ENCODE peak calls at places on chromosomes 13 and 19, in six cellular contexts. Z, E, R, H, J and O are unnamed samples.

GRCh38 chr13:113670541-113670940 is 3.5 kb downstream of the GRK1 start:
- DNase-seq in Z (no peak), E (no peak), R (no peak), H (no peak), J (no peak), O (no peak)

GRCh38 chr13:105572401-105572800 is 963.1 kb downstream of the EFNB2 start:
- DNase-seq in Z (no peak), E (no peak), R (no peak), H (no peak), J (peak; percentile 48), O (peak; percentile 17)

GRCh38 chr19:46533085-46534081 is 37.7 kb upstream of the PNMA8B start:
- DNase-seq in Z (no peak), E (no peak), R (no peak), H (no peak), J (no peak), O (no peak)

GRCh38 chr19:50646074-50646807 is 3.0 kb upstream of the C19orf81 start:
- DNase-seq in Z (no peak), E (no peak), R (peak; percentile 54), H (no peak), J (no peak), O (no peak)

GRCh38 chr19:58538257-58539168 is 5.4 kb upstream of the TRIM28 start:
- DNase-seq in Z (no peak), E (peak; percentile 71), R (no peak), H (peak; percentile 94), J (peak; percentile 40), O (no peak)

GRCh38 chr19:48473161-48473966 is 4.2 kb downstream of the CYTH2 start:
- DNase-seq in Z (no peak), E (no peak), R (no peak), H (no peak), J (peak; percentile 72), O (no peak)

GRCh38 chr19:51702103-51702753 is 9.1 kb downstream of the SPACA6 start:
- DNase-seq in Z (peak; percentile 47), E (no peak), R (peak; percentile 24), H (peak; percentile 92), J (peak; percentile 90), O (peak; percentile 46)

GRCh38 chr19:33905937-33906577 is 109.4 kb downstream of the KCTD15 start:
- DNase-seq in Z (no peak), E (peak; percentile 63), R (no peak), H (peak; percentile 87), J (peak; percentile 65), O (no peak)

GRCh38 chr13:22801402-22802003 is 379.3 kb upstream of the SGCG start:
- DNase-seq in Z (no peak), E (no peak), R (peak; percentile 5), H (no peak), J (peak; percentile 23), O (peak; percentile 1)

GRCh38 chr19:38394488-38394887 is 6.0 kb downstream of the SPRED3 start:
- DNase-seq in Z (peak; percentile 82), E (no peak), R (no peak), H (peak; percentile 98), J (peak; percentile 61), O (no peak)

GRCh38 chr19:33396701-33397535 is 23.4 kb downstream of the CEBPG start:
- DNase-seq in Z (no peak), E (peak; percentile 15), R (no peak), H (no peak), J (no peak), O (no peak)

GRCh38 chr19:47779524-47780214 is 1.2 kb downstream of the SELENOW start:
- DNase-seq in Z (no peak), E (no peak), R (no peak), H (no peak), J (peak; percentile 31), O (peak; percentile 37)

GRCh38 chr13:75961911-75962310 is 325.8 kb downstream of the LMO7 start:
- DNase-seq in Z (no peak), E (no peak), R (no peak), H (no peak), J (no peak), O (no peak)

GRCh38 chr19:39131255-39131755 is 5.7 kb downstream of the PAK4 start:
- DNase-seq in Z (no peak), E (no peak), R (peak; percentile 35), H (no peak), J (no peak), O (no peak)

GRCh38 chr19:38307076-38307475 is 3.0 kb downstream of the C19orf33 start:
- DNase-seq in Z (no peak), E (no peak), R (no peak), H (no peak), J (no peak), O (no peak)

GRCh38 chr13:99432637-99433542 is 68.4 kb upstream of the TM9SF2 start:
- DNase-seq in Z (peak; percentile 54), E (peak; percentile 49), R (peak; percentile 73), H (peak; percentile 81), J (peak; percentile 82), O (peak; percentile 91)

GRCh38 chr13:78589206-78589605 is 14.1 kb downstream of the POU4F1 start:
- DNase-seq in Z (no peak), E (peak; percentile 79), R (peak; percentile 9), H (peak; percentile 71), J (peak; percentile 64), O (no peak)

GRCh38 chr19:16027528-16027927 is 48.8 kb upstream of the TPM4 start:
- DNase-seq in Z (no peak), E (no peak), R (no peak), H (no peak), J (no peak), O (no peak)

GRCh38 chr19:18701250-18701608 is 17.7 kb downstream of the CRTC1 start:
- DNase-seq in Z (no peak), E (no peak), R (no peak), H (no peak), J (no peak), O (no peak)

GRCh38 chr13:112997188-112998135 is 28.4 kb downstream of the MCF2L start:
- DNase-seq in Z (no peak), E (no peak), R (no peak), H (no peak), J (no peak), O (no peak)

GRCh38 chr13:82758056-82758455 is 1124.2 kb downstream of the SLITRK1 start:
- DNase-seq in Z (peak; percentile 77), E (no peak), R (peak; percentile 17), H (peak; percentile 81), J (peak; percentile 52), O (no peak)

GRCh38 chr13:46170687-46171086 is 11.3 kb downstream of the LCP1 start:
- DNase-seq in Z (no peak), E (peak; percentile 17), R (no peak), H (no peak), J (peak; percentile 39), O (peak; percentile 51)

GRCh38 chr13:110874508-110874960 is 40.3 kb downstream of the ANKRD10 start:
- DNase-seq in Z (no peak), E (peak; percentile 43), R (peak; percentile 46), H (peak; percentile 88), J (peak; percentile 70), O (peak; percentile 79)

GRCh38 chr13:96816261-96816660 is 178.0 kb downstream of the OXGR1 start:
- DNase-seq in Z (no peak), E (no peak), R (no peak), H (no peak), J (no peak), O (no peak)

DNA sequence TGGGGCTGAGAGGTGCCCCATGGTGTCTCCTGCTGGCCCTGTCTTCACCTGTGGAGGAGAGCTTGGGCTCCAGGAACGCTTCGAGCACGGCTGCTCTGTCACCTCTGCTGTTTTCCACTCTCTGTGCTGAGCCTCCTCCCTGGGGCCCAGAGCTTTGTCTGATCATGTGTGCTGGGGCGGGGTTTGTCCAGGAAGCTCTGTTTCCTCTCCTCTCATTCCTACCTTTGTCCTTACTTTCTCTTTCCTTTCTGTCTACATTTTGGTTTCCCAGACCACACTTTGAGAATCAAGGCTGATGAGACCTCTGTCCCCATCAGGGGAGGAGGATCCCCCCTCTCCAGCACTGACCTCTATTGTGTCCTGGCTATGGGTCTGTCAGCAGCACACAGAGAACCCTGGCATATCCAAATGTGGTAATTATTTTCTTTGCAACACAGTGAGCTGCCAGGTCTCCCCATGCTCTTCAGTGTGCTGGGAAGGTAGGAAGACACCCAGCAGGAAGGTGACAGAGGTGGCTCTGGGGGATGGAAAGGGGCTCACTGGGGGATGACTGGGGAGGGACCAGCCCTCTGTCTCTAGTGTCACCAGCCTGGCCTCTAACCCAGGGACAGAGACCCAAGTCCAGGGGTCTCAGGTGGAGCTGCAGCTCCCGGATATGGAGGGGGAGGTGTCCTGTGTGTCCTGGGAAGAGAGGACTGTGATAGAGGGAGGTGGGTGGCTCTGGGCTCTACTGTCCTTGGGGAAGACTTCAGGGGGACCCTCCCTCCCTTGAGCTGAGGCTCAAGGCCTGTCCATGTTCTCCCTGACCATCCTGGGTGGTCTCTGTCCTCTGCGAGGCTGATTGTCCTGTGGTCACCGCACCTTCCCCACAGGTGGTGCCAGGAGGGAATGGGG is at the start of gene CEACAM1:
- DNase-seq in Z (no peak), E (no peak), R (no peak), H (no peak), J (peak; percentile 68), O (no peak)
- H2AK5ac ChIP-seq in Z (no peak within 1 kb of the TSS), E (no peak within 1 kb of the TSS), R (no peak within 1 kb of the TSS), H (no peak within 1 kb of the TSS), J (peak within 1 kb of the TSS; percentile 80), O (no peak within 1 kb of the TSS)

GRCh38 chr19:1621574-1621973 is 16.3 kb upstream of the UQCR11 start:
- DNase-seq in Z (no peak), E (no peak), R (no peak), H (no peak), J (no peak), O (no peak)
- H3K9ac ChIP-seq in Z (no peak overlapping the region), E (peak overlapping the region; percentile 57), R (no peak overlapping the region), H (no peak overlapping the region), J (no peak overlapping the region), O (no peak overlapping the region)

GRCh38 chr19:3330047-3330446 is 36.3 kb upstream of the NFIC start:
- DNase-seq in Z (no peak), E (no peak), R (no peak), H (no peak), J (no peak), O (no peak)

GRCh38 chr19:3336351-3336679 is 30.1 kb upstream of the NFIC start:
- DNase-seq in Z (no peak), E (no peak), R (no peak), H (no peak), J (no peak), O (no peak)

GRCh38 chr19:3333662-3334061 is 32.7 kb upstream of the NFIC start:
- DNase-seq in Z (no peak), E (no peak), R (no peak), H (no peak), J (no peak), O (no peak)

GRCh38 chr19:3335431-3336350 is 30.7 kb upstream of the NFIC start:
- DNase-seq in Z (no peak), E (no peak), R (peak; percentile 57), H (no peak), J (no peak), O (peak; percentile 78)

DNA sequence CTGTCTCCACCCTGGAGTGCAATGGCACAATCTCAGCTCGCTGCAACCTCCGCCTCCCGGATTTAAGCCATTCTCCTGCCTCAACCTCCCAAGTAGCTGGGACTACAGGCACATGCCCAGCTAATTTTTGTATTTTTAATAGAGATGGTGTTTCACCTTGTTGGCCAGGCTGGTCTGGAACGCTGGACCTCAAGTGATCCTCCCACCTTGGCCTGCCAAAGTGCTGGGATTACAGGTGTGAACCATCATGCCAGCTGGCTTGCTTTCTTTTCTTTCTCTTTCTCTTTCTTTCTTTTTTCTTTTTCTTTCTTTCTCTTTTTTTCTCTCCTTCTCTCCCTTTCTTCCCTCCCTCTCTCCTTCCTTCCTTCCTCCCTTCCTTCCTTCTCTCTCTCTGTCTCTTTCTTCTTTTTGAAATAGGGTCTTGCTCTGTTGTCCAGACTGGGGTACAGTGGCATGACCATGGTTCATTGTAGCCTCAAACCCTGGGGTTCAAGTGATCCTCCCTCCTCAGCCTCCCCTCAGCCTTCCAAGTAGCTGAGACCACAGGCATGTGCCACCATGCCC is 33.3 kb upstream of the NFIC start:
- DNase-seq in Z (no peak), E (no peak), R (no peak), H (no peak), J (no peak), O (no peak)
- H2AFZ ChIP-seq in Z (no peak overlapping the region), E (no peak overlapping the region), R (no peak overlapping the region), H (no peak overlapping the region), J (no peak overlapping the region), O (no peak overlapping the region)

GRCh38 chr19:44912854-44913253 is 1.6 kb upstream of the APOC1 start:
- DNase-seq in Z (no peak), E (no peak), R (no peak), H (no peak), J (no peak), O (no peak)
- H2AK5ac ChIP-seq in Z (peak overlapping the region; percentile 82), E (no peak overlapping the region), R (no peak overlapping the region), H (no peak overlapping the region), J (no peak overlapping the region), O (no peak overlapping the region)